ENCODE peak calls at places on chromosomes 3 and 15, in four cellular contexts. U is T-helper 17 cell, C is kidney tubule cell, Q is tibial nerve. R is an unnamed sample.

GRCh38 chr15:34233614-34234013 is 8.8 kb downstream of the EMC4 start:
- DNase-seq in U (no peak), Q (no peak), C (no peak), R (no peak)

GRCh38 chr3:11480663-11481298 is 162.9 kb downstream of the VGLL4 start:
- DNase-seq in C (no peak), Q (no peak), U (no peak), R (no peak)

GRCh38 chr3:187943677-187944390 is 198.6 kb upstream of the BCL6 start:
- DNase-seq in U (no peak), Q (no peak), C (no peak), R (no peak)

GRCh38 chr15:101126618-101127502 is 125.0 kb downstream of the CHSY1 start:
- DNase-seq in C (no peak), U (no peak), Q (no peak), R (no peak)

GRCh38 chr15:59687831-59688230 is 1.3 kb downstream of the BNIP2 start:
- DNase-seq in Q (no peak), C (peak; percentile 37), U (no peak), R (peak; percentile 37)

GRCh38 chr3:49609815-49610214 is 55.5 kb downstream of the BSN start:
- DNase-seq in U (no peak), C (no peak), Q (no peak), R (no peak)

GRCh38 chr3:42157915-42158538 is 66.9 kb downstream of the TRAK1 start:
- DNase-seq in Q (no peak), C (no peak), U (no peak), R (no peak)

GRCh38 chr3:45927881-45928280 is 15.4 kb upstream of the CXCR6 start:
- DNase-seq in U (no peak), C (no peak), Q (no peak), R (no peak)

GRCh38 chr3:10703875-10704274 is 112.2 kb upstream of the SLC6A11 start:
- DNase-seq in Q (no peak), C (peak; percentile 79), U (no peak), R (no peak)

GRCh38 chr15:32824777-32825176 is 107.0 kb downstream of the GREM1 start:
- DNase-seq in C (peak; percentile 98), U (no peak), Q (no peak), R (no peak)

GRCh38 chr15:62112616-62113593 is 46.1 kb downstream of the C2CD4A start:
- DNase-seq in C (peak; percentile 96), Q (no peak), U (no peak), R (peak; percentile 67)